ENCODE peak calls at places on chromosomes 16 and 17, in nine cellular contexts. J is mesendoderm; R is neural progenitor cell; M is CD8-positive, alpha-beta T cell; O is PC-9; N is BE2C; E is SJCRH30; D is HCT116; U is small intestine. I is an unnamed sample.

GRCh38 chr17:39205112-39205526 is 5.0 kb downstream of the RPL19 start:
- DNase-seq in J (no peak), R (no peak), M (no peak), O (no peak), N (no peak), E (no peak), D (no peak), U (no peak), I (no peak)

GRCh38 chr17:38543403-38544174 is 62.2 kb downstream of the SRCIN1 start:
- DNase-seq in J (no peak), R (no peak), M (no peak), O (no peak), N (no peak), E (no peak), D (no peak), U (no peak), I (no peak)

GRCh38 chr16:4200000-4200780 is 41.7 kb downstream of the SRL start:
- DNase-seq in J (peak; percentile 66), R (peak; percentile 63), M (peak; percentile 17), O (peak; percentile 73), N (peak; percentile 79), E (peak; percentile 77), D (peak; percentile 31), U (peak; percentile 84), I (no peak)

GRCh38 chr17:78562734-78563133 is 14.5 kb downstream of the DNAH17 start:
- DNase-seq in J (no peak), R (no peak), M (no peak), O (no peak), N (no peak), E (no peak), D (no peak), U (no peak), I (no peak)

GRCh38 chr16:83586036-83586810 is 221.6 kb upstream of the HSBP1 start:
- DNase-seq in J (peak; percentile 5), R (peak; percentile 57), M (no peak), O (no peak), N (no peak), E (peak; percentile 18), D (no peak), U (no peak), I (no peak)

GRCh38 chr16:15482068-15482747 is 47.8 kb downstream of the BMERB1 start:
- DNase-seq in J (peak; percentile 97), R (no peak), M (no peak), O (peak; percentile 98), N (peak; percentile 48), E (peak; percentile 74), D (peak; percentile 99), U (peak; percentile 94), I (peak; percentile 99)

GRCh38 chr16:68492501-68493411 is 44.4 kb upstream of the SMPD3 start:
- DNase-seq in J (no peak), R (no peak), M (no peak), O (no peak), N (no peak), E (no peak), D (no peak), U (peak; percentile 99), I (no peak)

GRCh38 chr17:39903158-39903884 is 15.1 kb downstream of the GSDMB start:
- DNase-seq in J (no peak), R (no peak), M (no peak), O (no peak), N (no peak), E (no peak), D (no peak), U (peak; percentile 23), I (no peak)

GRCh38 chr17:7014995-7015586 is 2.7 kb downstream of the RNASEK start:
- DNase-seq in J (peak; percentile 42), R (peak; percentile 21), M (peak; percentile 75), O (no peak), N (no peak), E (peak; percentile 40), D (no peak), U (no peak), I (no peak)

GRCh38 chr16:21646091-21646490 is 6.3 kb downstream of the IGSF6 start:
- DNase-seq in J (no peak), R (no peak), M (no peak), O (no peak), N (no peak), E (no peak), D (no peak), U (no peak), I (no peak)

GRCh38 chr16:12951392-12951791 is 50.0 kb downstream of the SHISA9 start:
- DNase-seq in J (no peak), R (no peak), M (no peak), O (no peak), N (no peak), E (peak; percentile 3), D (no peak), U (no peak), I (no peak)

GRCh38 chr16:3046506-3047386 is at the start of gene MMP25:
- DNase-seq in J (no peak), R (peak; percentile 61), M (no peak), O (no peak), N (no peak), E (no peak), D (no peak), U (no peak), I (no peak)

GRCh38 chr17:13374203-13375143 is 227.3 kb downstream of the HS3ST3A1 start:
- DNase-seq in J (no peak), R (no peak), M (no peak), O (no peak), N (no peak), E (no peak), D (no peak), U (no peak), I (no peak)

GRCh38 chr16:20763461-20764232 is at the start of gene ACSM3:
- DNase-seq in J (peak; percentile 86), R (peak; percentile 52), M (peak; percentile 66), O (peak; percentile 61), N (no peak), E (peak; percentile 70), D (peak; percentile 65), U (peak; percentile 99), I (peak; percentile 93)

GRCh38 chr16:11056989-11057645 is 112.8 kb downstream of the CLEC16A start:
- DNase-seq in J (no peak), R (no peak), M (no peak), O (no peak), N (no peak), E (no peak), D (no peak), U (no peak), I (no peak)

GRCh38 chr16:57703416-57704010 is 8.9 kb downstream of the DRC7 start:
- DNase-seq in J (no peak), R (no peak), M (no peak), O (no peak), N (no peak), E (no peak), D (no peak), U (no peak), I (no peak)

GRCh38 chr17:55163408-55163807 is 101.4 kb upstream of the HLF start:
- DNase-seq in J (no peak), R (no peak), M (no peak), O (no peak), N (no peak), E (peak; percentile 25), D (no peak), U (no peak), I (no peak)

GRCh38 chr17:17352836-17353624 is 49.9 kb downstream of the NT5M start:
- DNase-seq in J (no peak), R (no peak), M (no peak), O (no peak), N (no peak), E (no peak), D (no peak), U (no peak), I (no peak)

GRCh38 chr17:58335779-58336455 is 7.3 kb upstream of the TSPOAP1 start:
- DNase-seq in J (peak; percentile 51), R (no peak), M (peak; percentile 79), O (no peak), N (peak; percentile 43), E (peak; percentile 13), D (no peak), U (peak; percentile 68), I (no peak)

GRCh38 chr16:87955302-87956168 is 4.3 kb downstream of the BANP start:
- DNase-seq in J (no peak), R (no peak), M (no peak), O (peak; percentile 32), N (no peak), E (no peak), D (no peak), U (no peak), I (no peak)

GRCh38 chr17:77774182-77774581 is 184.3 kb upstream of the TNRC6C start:
- DNase-seq in J (no peak), R (no peak), M (no peak), O (no peak), N (no peak), E (no peak), D (no peak), U (no peak), I (no peak)

GRCh38 chr16:54937673-54938350 is 7.1 kb downstream of the IRX5 start:
- DNase-seq in J (no peak), R (no peak), M (no peak), O (no peak), N (no peak), E (no peak), D (no peak), U (no peak), I (no peak)
- H3K4me3 ChIP-seq in J (no peak overlapping the region), R (peak overlapping the region; percentile 55), M (no peak overlapping the region), O (no peak overlapping the region), N (no peak overlapping the region), E (no peak overlapping the region), D (no peak overlapping the region), U (no peak overlapping the region), I (no peak overlapping the region)

GRCh38 chr17:42725143-42725542 is 19.7 kb downstream of the EZH1 start:
- DNase-seq in J (no peak), R (no peak), M (no peak), O (no peak), N (no peak), E (no peak), D (no peak), U (no peak), I (no peak)

GRCh38 chr17:42720996-42721583 is 23.8 kb downstream of the EZH1 start:
- DNase-seq in J (peak; percentile 67), R (peak; percentile 83), M (peak; percentile 17), O (no peak), N (peak; percentile 61), E (peak; percentile 82), D (peak; percentile 46), U (peak; percentile 70), I (peak; percentile 38)

GRCh38 chr17:42723636-42724035 is 21.2 kb downstream of the EZH1 start:
- DNase-seq in J (no peak), R (no peak), M (no peak), O (no peak), N (no peak), E (no peak), D (no peak), U (no peak), I (no peak)
- H3K36me3 ChIP-seq in J (peaks cover 5% of the 10 kb centered on the region), R (peaks cover 6% of the 10 kb centered on the region), M (peaks cover 43% of the 10 kb centered on the region), O (no peaks in the 10 kb centered on the region), N (peaks cover 33% of the 10 kb centered on the region), E (peaks cover 31% of the 10 kb centered on the region), D (peaks cover 29% of the 10 kb centered on the region), U (peaks cover 9% of the 10 kb centered on the region), I (peaks cover 2% of the 10 kb centered on the region)

GRCh38 chr17:74691151-74691550 is 21.6 kb downstream of the CD300LF start:
- DNase-seq in J (no peak), R (no peak), M (no peak), O (no peak), N (no peak), E (no peak), D (no peak), U (no peak), I (no peak)
- H3K27me3 ChIP-seq in J (no peaks in the 10 kb centered on the region), R (peaks cover 24% of the 10 kb centered on the region), M (no peaks in the 10 kb centered on the region), O (peaks cover 87% of the 10 kb centered on the region), N (peaks cover 4% of the 10 kb centered on the region), E (peaks cover 49% of the 10 kb centered on the region), D (peaks cover 20% of the 10 kb centered on the region), U (no peaks in the 10 kb centered on the region), I (no peaks in the 10 kb centered on the region)

GRCh38 chr16:70683146-70683944 is 2.5 kb downstream of the MTSS2 start:
- DNase-seq in J (no peak), R (no peak), M (no peak), O (no peak), N (no peak), E (no peak), D (no peak), U (no peak), I (no peak)
- H3K4me3 ChIP-seq in J (no peak overlapping the region), R (no peak overlapping the region), M (no peak overlapping the region), O (no peak overlapping the region), N (peak overlapping the region; percentile 88), E (no peak overlapping the region), D (no peak overlapping the region), U (no peak overlapping the region), I (no peak overlapping the region)

I was measured in kidney epithelial cell.